ENCODE peak calls at places on chromosomes 7 and 10, in four cellular contexts. One of them, this sample, is unnamed.

GRCh38 chr7:28083159-28083997 is 97.2 kb downstream of the JAZF1 start:
- DNase-seq in SK-N-SH: no peak
- DNase-seq in HepG2: no peak
- DNase-seq in A549: no peak
- DNase-seq in this sample: no peak

GRCh38 chr7:24755096-24755495 is 2.2 kb downstream of the GSDME start:
- DNase-seq in A549: no peak
- DNase-seq in HepG2: no peak
- DNase-seq in SK-N-SH: no peak
- DNase-seq in this sample: no peak

GRCh38 chr10:86044029-86044428 is 322.6 kb downstream of the GRID1 start:
- DNase-seq in SK-N-SH: no peak
- DNase-seq in A549: no peak
- DNase-seq in HepG2: no peak
- DNase-seq in this sample: no peak

GRCh38 chr7:105473163-105473562 is 48.9 kb downstream of the PUS7 start:
- DNase-seq in HepG2: no peak
- DNase-seq in SK-N-SH: no peak
- DNase-seq in A549: no peak
- DNase-seq in this sample: no peak

GRCh38 chr10:3748484-3748883 is 36.5 kb downstream of the KLF6 start:
- DNase-seq in SK-N-SH: no peak
- DNase-seq in A549: no peak
- DNase-seq in HepG2: no peak
- DNase-seq in this sample: no peak

GRCh38 chr7:107254398-107254985 is 85.7 kb downstream of the HBP1 start:
- DNase-seq in A549: no peak
- DNase-seq in SK-N-SH: no peak
- DNase-seq in HepG2: no peak
- DNase-seq in this sample: no peak

GRCh38 chr10:5832946-5833345 is 19.7 kb upstream of the GDI2 start:
- DNase-seq in SK-N-SH: no peak
- DNase-seq in HepG2: no peak
- DNase-seq in A549: no peak
- DNase-seq in this sample: no peak

GRCh38 chr10:1182280-1183032 is 126.3 kb downstream of the WDR37 start:
- DNase-seq in A549: no peak
- DNase-seq in SK-N-SH: no peak
- DNase-seq in HepG2: no peak
- DNase-seq in this sample: no peak

GRCh38 chr7:132865766-132866531 is 215.9 kb downstream of the CHCHD3 start:
- DNase-seq in SK-N-SH: no peak
- DNase-seq in HepG2: peak
- DNase-seq in A549: no peak
- DNase-seq in this sample: no peak

GRCh38 chr7:149831730-149832219 is 6.4 kb upstream of the ZNF862 start:
- DNase-seq in A549: no peak
- DNase-seq in SK-N-SH: no peak
- DNase-seq in HepG2: no peak
- DNase-seq in this sample: no peak

DNA sequence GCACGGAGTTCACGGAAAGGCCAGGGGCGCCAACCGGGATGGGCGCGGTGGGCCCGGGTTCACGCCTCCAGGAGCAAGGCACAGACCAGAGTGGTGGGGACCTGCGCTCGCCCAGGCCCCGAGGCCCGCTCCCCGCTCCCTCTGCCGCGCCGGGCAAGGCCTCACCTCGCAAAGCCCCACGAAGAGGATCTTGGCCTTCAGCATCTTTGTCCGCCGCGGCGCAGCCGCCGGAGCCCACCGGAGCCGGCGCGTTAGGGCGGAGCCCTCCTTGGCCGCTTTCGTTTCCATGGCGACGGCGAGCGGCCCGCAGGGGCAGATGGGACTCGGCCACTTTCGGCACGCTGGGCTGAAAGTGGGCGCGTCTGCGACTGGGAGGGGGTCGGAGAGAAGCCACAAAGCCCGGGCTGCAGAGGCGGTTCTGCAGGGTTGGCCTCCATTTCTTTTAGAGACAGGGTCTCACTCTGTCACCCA is 944.4 kb upstream of the ZNF722 start:
- DNase-seq in HepG2: no peak
- DNase-seq in A549: no peak
- DNase-seq in SK-N-SH: no peak
- DNase-seq in this sample: no peak
- TF ChIP-seq PBX3 in HepG2: no peak
- TF ChIP-seq PBX3 in A549: no peak
- TF ChIP-seq PBX3 in SK-N-SH: no peak
- TF ChIP-seq PBX3 in this sample: no peak

DNA sequence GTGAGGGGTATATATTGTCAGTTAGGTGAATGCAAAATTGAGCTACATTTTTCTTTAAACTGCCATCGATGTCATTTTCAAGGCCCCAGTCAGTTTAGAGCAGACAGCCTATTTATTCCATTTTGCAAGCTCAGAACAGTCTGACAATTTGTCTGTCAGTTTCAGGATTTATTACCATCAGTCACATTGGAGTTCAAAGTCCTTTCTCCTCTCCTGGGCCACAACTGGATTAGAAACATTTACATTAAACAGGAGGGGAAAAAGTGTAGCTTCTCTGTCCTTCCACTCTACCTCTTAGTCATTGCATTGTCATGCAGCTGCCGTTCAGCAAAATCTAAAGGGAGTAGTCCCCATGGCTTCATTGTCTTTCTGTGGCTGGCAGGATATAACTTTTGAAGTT is 3.5 kb upstream of the GHITM start:
- DNase-seq in HepG2: peak
- DNase-seq in A549: no peak
- DNase-seq in SK-N-SH: no peak
- DNase-seq in this sample: no peak
- TF ChIP-seq PBX3 in HepG2: no peak
- TF ChIP-seq PBX3 in A549: no peak
- TF ChIP-seq PBX3 in SK-N-SH: no peak
- TF ChIP-seq PBX3 in this sample: no peak

GRCh38 chr10:75772153-75772887 is 340.9 kb downstream of the LRMDA start:
- DNase-seq in HepG2: no peak
- DNase-seq in A549: no peak
- DNase-seq in SK-N-SH: no peak
- DNase-seq in this sample: no peak
- TF ChIP-seq PBX3 in HepG2: no peak
- TF ChIP-seq PBX3 in A549: no peak
- TF ChIP-seq PBX3 in SK-N-SH: no peak
- TF ChIP-seq PBX3 in this sample: no peak

GRCh38 chr10:110865184-110865803 is 6.4 kb upstream of the PDCD4 start:
- DNase-seq in SK-N-SH: no peak
- DNase-seq in A549: no peak
- DNase-seq in HepG2: no peak
- DNase-seq in this sample: no peak
- TF ChIP-seq PBX3 in SK-N-SH: no peak
- TF ChIP-seq PBX3 in A549: no peak
- TF ChIP-seq PBX3 in HepG2: no peak
- TF ChIP-seq PBX3 in this sample: no peak

GRCh38 chr10:122116331-122116730 is 127.4 kb downstream of the TACC2 start:
- DNase-seq in A549: no peak
- DNase-seq in SK-N-SH: no peak
- DNase-seq in HepG2: peak
- DNase-seq in this sample: no peak
- TF ChIP-seq PBX3 in A549: no peak
- TF ChIP-seq PBX3 in SK-N-SH: no peak
- TF ChIP-seq PBX3 in HepG2: no peak
- TF ChIP-seq PBX3 in this sample: no peak

DNA sequence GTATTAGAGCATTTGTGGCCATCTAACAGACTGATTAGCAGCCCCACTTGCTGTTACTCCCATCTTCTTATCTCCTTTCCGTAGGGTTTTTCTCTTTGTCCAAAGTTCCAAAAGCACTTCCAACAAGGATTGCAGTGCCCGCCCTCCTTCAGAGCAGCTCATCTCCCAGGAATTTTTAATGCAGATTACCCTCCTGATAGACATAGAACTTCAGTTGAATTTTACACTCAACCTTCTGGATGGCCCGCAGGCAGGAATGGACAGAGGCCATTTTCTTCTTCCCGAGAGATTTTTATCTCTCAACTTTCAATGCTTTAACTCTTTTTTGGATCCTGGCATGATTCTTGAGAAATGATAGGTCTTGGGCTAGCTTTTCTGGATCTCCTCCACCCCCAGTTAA is 23.3 kb downstream of the PRKG1 start:
- DNase-seq in A549: no peak
- DNase-seq in HepG2: no peak
- DNase-seq in SK-N-SH: no peak
- DNase-seq in this sample: no peak
- TF ChIP-seq PBX3 in A549: no peak
- TF ChIP-seq PBX3 in HepG2: no peak
- TF ChIP-seq PBX3 in SK-N-SH: peak
- TF ChIP-seq PBX3 in this sample: no peak

This sample was measured in GM12878.